ENCODE peak calls at places on chromosome 2, in four cellular contexts. I is CD4-positive, alpha-beta T cell; B is cardiac muscle cell; T is WERI-Rb-1. J is an unnamed sample.

GRCh38 chr2:62736899-62737559 is 31.5 kb downstream of the EHBP1 start:
- DNase-seq in I (no peak), B (no peak), T (no peak), J (no peak)

GRCh38 chr2:47118581-47118980 is 36.5 kb downstream of the STPG4 start:
- DNase-seq in I (no peak), B (no peak), T (no peak), J (no peak)

GRCh38 chr2:27370816-27371620 is 602 bp downstream of the SNX17 start:
- DNase-seq in I (no peak), B (peak), T (peak), J (no peak)

GRCh38 chr2:239383036-239383795 is 17.6 kb downstream of the HDAC4 start:
- DNase-seq in I (no peak), B (no peak), T (no peak), J (no peak)

GRCh38 chr2:24930768-24931167 is 10.7 kb upstream of the ADCY3 start:
- DNase-seq in I (no peak), B (no peak), T (no peak), J (no peak)

GRCh38 chr2:169365093-169365483 is 2.8 kb upstream of the LRP2 start:
- DNase-seq in I (no peak), B (peak), T (no peak), J (no peak)

GRCh38 chr2:174195253-174195652 is 53.1 kb downstream of the OLA1 start:
- DNase-seq in I (no peak), B (no peak), T (no peak), J (no peak)

GRCh38 chr2:88131201-88131998 is 3.5 kb upstream of the FABP1 start:
- DNase-seq in I (no peak), B (no peak), T (no peak), J (no peak)

GRCh38 chr2:88252646-88253045 is 82.5 kb downstream of the THNSL2 start:
- DNase-seq in I (no peak), B (no peak), T (no peak), J (no peak)

GRCh38 chr2:101858910-101859309 is 132.8 kb upstream of the IL1R2 start:
- DNase-seq in I (no peak), B (no peak), T (no peak), J (no peak)

GRCh38 chr2:158009425-158009824 is 92.3 kb upstream of the UPP2 start:
- DNase-seq in I (no peak), B (peak), T (no peak), J (no peak)

GRCh38 chr2:136131961-136132839 is 14.3 kb upstream of the CXCR4 start:
- DNase-seq in I (peak), B (no peak), T (no peak), J (peak)
- TF ChIP-seq CTCF in I (no peak), B (no peak), T (no peak), J (no peak)

GRCh38 chr2:132503621-132504200 is 87.1 kb downstream of the GPR39 start:
- DNase-seq in I (no peak), B (no peak), T (no peak), J (no peak)
- H3K27ac ChIP-seq in I (no peak), B (no peak), T (no peak), J (no peak)

DNA sequence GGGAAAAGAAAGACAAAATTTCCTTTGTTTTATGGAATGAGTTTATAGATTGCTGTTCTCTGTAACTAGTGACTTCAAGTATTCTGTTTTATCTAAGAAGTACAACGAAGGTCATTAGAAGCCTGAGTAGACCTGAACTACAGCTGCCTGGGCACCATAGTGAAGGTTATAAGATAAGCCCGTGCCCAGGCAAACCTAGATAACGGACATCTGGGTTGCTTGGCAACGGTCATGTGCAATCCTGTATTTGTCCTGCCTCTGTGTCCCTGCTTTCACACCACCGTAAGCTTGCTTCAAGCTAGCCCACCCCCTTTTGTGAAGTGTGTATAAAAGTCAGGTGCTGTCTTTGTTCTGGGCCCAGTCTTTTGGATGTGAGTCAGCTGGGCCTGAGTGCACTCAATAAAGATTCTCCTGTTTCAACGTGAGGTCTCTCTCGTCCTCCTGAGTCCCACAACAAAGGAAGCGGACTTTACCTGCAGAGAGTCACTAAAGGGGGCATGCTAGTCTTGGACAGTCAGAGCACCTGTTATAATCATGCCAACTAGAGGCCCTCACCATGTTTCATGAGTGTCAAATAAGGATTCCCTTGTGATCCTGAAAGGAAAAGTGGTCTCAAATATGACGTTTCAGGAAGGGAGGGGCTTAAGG is 22.7 kb upstream of the LAPTM4A start:
- DNase-seq in I (no peak), B (peak), T (no peak), J (no peak)
- TF ChIP-seq CTCF in I (no peak), B (no peak), T (no peak), J (no peak)

GRCh38 chr2:115162454-115163293 is 720.2 kb downstream of the DPP10 start:
- DNase-seq in I (no peak), B (no peak), T (peak), J (no peak)

GRCh38 chr2:115160523-115161521 is 718.4 kb downstream of the DPP10 start:
- DNase-seq in I (no peak), B (no peak), T (peak), J (no peak)

GRCh38 chr2:115163572-115163971 is 721.1 kb downstream of the DPP10 start:
- DNase-seq in I (no peak), B (no peak), T (peak), J (no peak)

GRCh38 chr2:115165529-115166109 is 723.2 kb downstream of the DPP10 start:
- DNase-seq in I (no peak), B (peak), T (peak), J (no peak)

GRCh38 chr2:115161531-115162453 is 719.4 kb downstream of the DPP10 start:
- DNase-seq in I (no peak), B (no peak), T (peak), J (no peak)
- H3K27ac ChIP-seq in I (no peak), B (no peak), T (peak), J (no peak)

GRCh38 chr2:98025481-98026037 is 29.8 kb upstream of the TMEM131 start:
- DNase-seq in I (no peak), B (no peak), T (no peak), J (no peak)
- TF ChIP-seq CTCF in I (no peak), B (no peak), T (no peak), J (no peak)

DNA sequence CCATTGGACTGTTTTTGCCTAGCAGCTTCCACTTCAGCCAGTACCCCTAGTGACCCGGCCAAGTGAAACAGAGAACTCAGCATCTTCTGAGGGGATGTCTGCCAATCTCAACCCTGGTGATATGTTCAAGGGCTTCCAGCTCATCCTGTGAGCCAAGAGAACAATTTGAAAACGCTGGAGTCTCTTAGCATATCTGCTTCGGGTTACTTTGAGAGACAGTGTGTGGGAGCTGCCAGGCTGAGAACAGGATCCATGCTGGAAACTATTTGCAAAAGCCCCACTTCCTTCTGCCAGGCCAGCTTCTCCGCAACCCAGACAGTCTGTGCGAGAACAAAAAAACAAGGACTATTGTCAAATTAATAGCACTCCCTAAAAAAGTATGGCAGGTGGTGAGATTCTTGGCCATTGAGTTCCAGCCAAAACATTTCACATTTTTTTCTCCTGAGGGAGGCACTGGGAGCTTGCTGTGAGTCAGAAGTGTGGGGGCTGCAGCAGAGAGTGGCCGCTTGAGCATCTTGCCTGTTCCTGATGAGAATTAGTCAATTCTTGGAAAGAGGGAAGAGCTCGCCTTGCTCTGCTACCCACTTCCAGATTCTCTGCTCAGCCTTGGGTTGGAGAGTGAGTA is 395.6 kb upstream of the TRIB2 start:
- DNase-seq in I (no peak), B (peak), T (no peak), J (no peak)
- H3K27ac ChIP-seq in I (no peak), B (no peak), T (no peak), J (no peak)